ENCODE peak calls at places on chromosomes 13 and 19, in seven cellular contexts. D, N, C, T, G, V and U are unnamed samples.

GRCh38 chr13:102401305-102401704 is 543 bp downstream of the FGF14 start:
- DNase-seq in N (no peak), T (no peak), D (no peak), G (no peak), C (no peak), V (no peak), U (no peak)

GRCh38 chr19:55640577-55641375 is at the start of gene ZNF580:
- DNase-seq in C (no peak), T (peak), D (peak), N (peak), V (peak), G (peak), U (no peak)

GRCh38 chr19:3398114-3398899 is 31.9 kb downstream of the NFIC start:
- DNase-seq in T (no peak), V (peak), N (no peak), C (no peak), D (peak), G (no peak), U (no peak)

GRCh38 chr13:44932171-44932849 is 57.0 kb downstream of the NUFIP1 start:
- DNase-seq in C (no peak), D (no peak), T (no peak), G (no peak), V (no peak), N (no peak), U (no peak)

GRCh38 chr13:44191504-44192171 is 182.0 kb upstream of the SERP2 start:
- DNase-seq in N (peak), T (peak), D (no peak), C (no peak), V (peak), G (peak), U (peak)

GRCh38 chr13:74056829-74057564 is 77.2 kb downstream of the KLF12 start:
- DNase-seq in T (no peak), V (no peak), G (no peak), D (no peak), C (no peak), N (no peak), U (no peak)

GRCh38 chr13:47959468-47960088 is 41.5 kb downstream of the SUCLA2 start:
- DNase-seq in C (no peak), T (no peak), V (no peak), D (no peak), G (no peak), N (no peak), U (no peak)

GRCh38 chr13:78576266-78576665 is 27.1 kb downstream of the POU4F1 start:
- DNase-seq in T (no peak), G (no peak), C (no peak), D (no peak), N (no peak), V (no peak), U (no peak)

GRCh38 chr19:43901395-43902390 is 33.4 kb downstream of the ZNF45 start:
- DNase-seq in D (peak), C (peak), T (peak), N (peak), V (peak), G (peak), U (peak)

GRCh38 chr13:99275093-99275469 is 16.9 kb upstream of the GPR18 start:
- DNase-seq in N (no peak), G (no peak), V (no peak), D (no peak), T (no peak), C (no peak), U (peak)

GRCh38 chr19:44810555-44811447 is 1.9 kb downstream of the BCAM start:
- DNase-seq in D (no peak), T (no peak), G (no peak), V (no peak), C (no peak), N (no peak), U (no peak)

GRCh38 chr19:7482584-7483439 is 6.0 kb downstream of the PEX11G start:
- DNase-seq in V (peak), N (peak), G (no peak), T (no peak), C (no peak), D (no peak), U (no peak)

GRCh38 chr19:45972944-45973525 is 630 bp downstream of the NOVA2 start:
- DNase-seq in V (peak), G (no peak), D (no peak), N (no peak), C (no peak), T (no peak), U (no peak)

GRCh38 chr13:111577956-111578595 is 257.6 kb downstream of the TEX29 start:
- DNase-seq in N (no peak), T (no peak), D (peak), V (no peak), G (no peak), C (no peak), U (no peak)

GRCh38 chr13:112657850-112658445 is 31.9 kb upstream of the ATP11A start:
- DNase-seq in C (no peak), V (peak), T (no peak), D (no peak), N (no peak), G (peak), U (no peak)

GRCh38 chr19:46081928-46082727 is 41.3 kb upstream of the IGFL4 start:
- DNase-seq in G (peak), T (peak), N (peak), D (no peak), V (peak), C (no peak), U (no peak)